ENCODE peak calls at places on chromosomes 13 and 19, in nine cellular contexts. One of them, this sample, is unnamed.

GRCh38 chr13:21986602-21987001 is 315.7 kb downstream of the FGF9 start:
- DNase-seq in T-helper 17 cell: no peak
- DNase-seq in epithelial cell of esophagus: no peak
- DNase-seq in fibroblast of pulmonary artery: no peak
- DNase-seq in effector memory CD4-positive, alpha-beta T cell: no peak
- DNase-seq in stimulated activated CD8-positive, alpha-beta memory T cell treated with anti-CD3 and anti-CD28 coated beads, Interleukin-7, amount 100 ng/mL, for 1 hour: no peak
- DNase-seq in sciatic nerve: peak
- DNase-seq in T-helper 2 cell treated with Interferon-gamma antibody and Interleukin-4, amounts not matched to agents 5 μg/mL and 100 μg/mL, for 36 hours: no peak
- DNase-seq in left lobe of liver: no peak
- DNase-seq in this sample: no peak

GRCh38 chr13:75365724-75366173 is 116.2 kb downstream of the TBC1D4 start:
- DNase-seq in T-helper 17 cell: no peak
- DNase-seq in epithelial cell of esophagus: peak
- DNase-seq in fibroblast of pulmonary artery: peak
- DNase-seq in effector memory CD4-positive, alpha-beta T cell: no peak
- DNase-seq in stimulated activated CD8-positive, alpha-beta memory T cell treated with anti-CD3 and anti-CD28 coated beads, Interleukin-7, amount 100 ng/mL, for 1 hour: no peak
- DNase-seq in sciatic nerve: no peak
- DNase-seq in T-helper 2 cell treated with Interferon-gamma antibody and Interleukin-4, amounts not matched to agents 5 μg/mL and 100 μg/mL, for 36 hours: peak
- DNase-seq in left lobe of liver: no peak
- DNase-seq in this sample: peak

GRCh38 chr19:33458807-33459206 is 62.8 kb downstream of the PEPD start:
- DNase-seq in T-helper 17 cell: no peak
- DNase-seq in epithelial cell of esophagus: no peak
- DNase-seq in fibroblast of pulmonary artery: no peak
- DNase-seq in effector memory CD4-positive, alpha-beta T cell: no peak
- DNase-seq in stimulated activated CD8-positive, alpha-beta memory T cell treated with anti-CD3 and anti-CD28 coated beads, Interleukin-7, amount 100 ng/mL, for 1 hour: no peak
- DNase-seq in sciatic nerve: peak
- DNase-seq in T-helper 2 cell treated with Interferon-gamma antibody and Interleukin-4, amounts not matched to agents 5 μg/mL and 100 μg/mL, for 36 hours: no peak
- DNase-seq in left lobe of liver: peak
- DNase-seq in this sample: no peak

GRCh38 chr13:45518525-45519235 is 53.9 kb downstream of the COG3 start:
- DNase-seq in T-helper 17 cell: no peak
- DNase-seq in epithelial cell of esophagus: peak
- DNase-seq in fibroblast of pulmonary artery: peak
- DNase-seq in effector memory CD4-positive, alpha-beta T cell: no peak
- DNase-seq in stimulated activated CD8-positive, alpha-beta memory T cell treated with anti-CD3 and anti-CD28 coated beads, Interleukin-7, amount 100 ng/mL, for 1 hour: no peak
- DNase-seq in sciatic nerve: no peak
- DNase-seq in T-helper 2 cell treated with Interferon-gamma antibody and Interleukin-4, amounts not matched to agents 5 μg/mL and 100 μg/mL, for 36 hours: no peak
- DNase-seq in left lobe of liver: no peak
- DNase-seq in this sample: no peak

GRCh38 chr19:1986357-1987162 is 29.0 kb downstream of the BTBD2 start:
- DNase-seq in T-helper 17 cell: no peak
- DNase-seq in epithelial cell of esophagus: no peak
- DNase-seq in fibroblast of pulmonary artery: no peak
- DNase-seq in effector memory CD4-positive, alpha-beta T cell: no peak
- DNase-seq in stimulated activated CD8-positive, alpha-beta memory T cell treated with anti-CD3 and anti-CD28 coated beads, Interleukin-7, amount 100 ng/mL, for 1 hour: no peak
- DNase-seq in sciatic nerve: no peak
- DNase-seq in T-helper 2 cell treated with Interferon-gamma antibody and Interleukin-4, amounts not matched to agents 5 μg/mL and 100 μg/mL, for 36 hours: no peak
- DNase-seq in left lobe of liver: no peak
- DNase-seq in this sample: no peak

GRCh38 chr13:27559714-27560113 is 60.6 kb downstream of the LNX2 start:
- DNase-seq in T-helper 17 cell: no peak
- DNase-seq in epithelial cell of esophagus: peak
- DNase-seq in fibroblast of pulmonary artery: no peak
- DNase-seq in effector memory CD4-positive, alpha-beta T cell: peak
- DNase-seq in stimulated activated CD8-positive, alpha-beta memory T cell treated with anti-CD3 and anti-CD28 coated beads, Interleukin-7, amount 100 ng/mL, for 1 hour: no peak
- DNase-seq in sciatic nerve: no peak
- DNase-seq in T-helper 2 cell treated with Interferon-gamma antibody and Interleukin-4, amounts not matched to agents 5 μg/mL and 100 μg/mL, for 36 hours: no peak
- DNase-seq in left lobe of liver: no peak
- DNase-seq in this sample: no peak

GRCh38 chr19:41225238-41226052 is 6.4 kb downstream of the AXL start:
- DNase-seq in T-helper 17 cell: no peak
- DNase-seq in epithelial cell of esophagus: peak
- DNase-seq in fibroblast of pulmonary artery: peak
- DNase-seq in effector memory CD4-positive, alpha-beta T cell: peak
- DNase-seq in stimulated activated CD8-positive, alpha-beta memory T cell treated with anti-CD3 and anti-CD28 coated beads, Interleukin-7, amount 100 ng/mL, for 1 hour: no peak
- DNase-seq in sciatic nerve: no peak
- DNase-seq in T-helper 2 cell treated with Interferon-gamma antibody and Interleukin-4, amounts not matched to agents 5 μg/mL and 100 μg/mL, for 36 hours: peak
- DNase-seq in left lobe of liver: no peak
- DNase-seq in this sample: no peak

GRCh38 chr19:49196527-49197240 is 39.1 kb downstream of the TRPM4 start:
- DNase-seq in T-helper 17 cell: no peak
- DNase-seq in epithelial cell of esophagus: no peak
- DNase-seq in fibroblast of pulmonary artery: no peak
- DNase-seq in effector memory CD4-positive, alpha-beta T cell: no peak
- DNase-seq in stimulated activated CD8-positive, alpha-beta memory T cell treated with anti-CD3 and anti-CD28 coated beads, Interleukin-7, amount 100 ng/mL, for 1 hour: no peak
- DNase-seq in sciatic nerve: no peak
- DNase-seq in T-helper 2 cell treated with Interferon-gamma antibody and Interleukin-4, amounts not matched to agents 5 μg/mL and 100 μg/mL, for 36 hours: no peak
- DNase-seq in left lobe of liver: no peak
- DNase-seq in this sample: no peak

GRCh38 chr13:76680112-76680511 is 206.1 kb downstream of the KCTD12 start:
- DNase-seq in T-helper 17 cell: no peak
- DNase-seq in epithelial cell of esophagus: no peak
- DNase-seq in fibroblast of pulmonary artery: no peak
- DNase-seq in effector memory CD4-positive, alpha-beta T cell: no peak
- DNase-seq in stimulated activated CD8-positive, alpha-beta memory T cell treated with anti-CD3 and anti-CD28 coated beads, Interleukin-7, amount 100 ng/mL, for 1 hour: no peak
- DNase-seq in sciatic nerve: no peak
- DNase-seq in T-helper 2 cell treated with Interferon-gamma antibody and Interleukin-4, amounts not matched to agents 5 μg/mL and 100 μg/mL, for 36 hours: no peak
- DNase-seq in left lobe of liver: no peak
- DNase-seq in this sample: no peak

GRCh38 chr19:30525383-30525782 is 153.2 kb downstream of the ZNF536 start:
- DNase-seq in T-helper 17 cell: no peak
- DNase-seq in epithelial cell of esophagus: no peak
- DNase-seq in fibroblast of pulmonary artery: no peak
- DNase-seq in effector memory CD4-positive, alpha-beta T cell: no peak
- DNase-seq in stimulated activated CD8-positive, alpha-beta memory T cell treated with anti-CD3 and anti-CD28 coated beads, Interleukin-7, amount 100 ng/mL, for 1 hour: no peak
- DNase-seq in sciatic nerve: peak
- DNase-seq in T-helper 2 cell treated with Interferon-gamma antibody and Interleukin-4, amounts not matched to agents 5 μg/mL and 100 μg/mL, for 36 hours: no peak
- DNase-seq in left lobe of liver: no peak
- DNase-seq in this sample: no peak

GRCh38 chr19:16225279-16226183 is 27.8 kb downstream of the AP1M1 start:
- DNase-seq in T-helper 17 cell: no peak
- DNase-seq in epithelial cell of esophagus: no peak
- DNase-seq in fibroblast of pulmonary artery: no peak
- DNase-seq in effector memory CD4-positive, alpha-beta T cell: no peak
- DNase-seq in stimulated activated CD8-positive, alpha-beta memory T cell treated with anti-CD3 and anti-CD28 coated beads, Interleukin-7, amount 100 ng/mL, for 1 hour: no peak
- DNase-seq in sciatic nerve: peak
- DNase-seq in T-helper 2 cell treated with Interferon-gamma antibody and Interleukin-4, amounts not matched to agents 5 μg/mL and 100 μg/mL, for 36 hours: no peak
- DNase-seq in left lobe of liver: no peak
- DNase-seq in this sample: no peak

GRCh38 chr19:33687761-33688656 is 66.3 kb downstream of the CHST8 start:
- DNase-seq in T-helper 17 cell: no peak
- DNase-seq in epithelial cell of esophagus: no peak
- DNase-seq in fibroblast of pulmonary artery: no peak
- DNase-seq in effector memory CD4-positive, alpha-beta T cell: no peak
- DNase-seq in stimulated activated CD8-positive, alpha-beta memory T cell treated with anti-CD3 and anti-CD28 coated beads, Interleukin-7, amount 100 ng/mL, for 1 hour: no peak
- DNase-seq in sciatic nerve: no peak
- DNase-seq in T-helper 2 cell treated with Interferon-gamma antibody and Interleukin-4, amounts not matched to agents 5 μg/mL and 100 μg/mL, for 36 hours: no peak
- DNase-seq in left lobe of liver: no peak
- DNase-seq in this sample: no peak

GRCh38 chr13:89380101-89380500 is 1708.9 kb downstream of the SLITRK5 start:
- DNase-seq in T-helper 17 cell: no peak
- DNase-seq in epithelial cell of esophagus: peak
- DNase-seq in fibroblast of pulmonary artery: no peak
- DNase-seq in effector memory CD4-positive, alpha-beta T cell: no peak
- DNase-seq in stimulated activated CD8-positive, alpha-beta memory T cell treated with anti-CD3 and anti-CD28 coated beads, Interleukin-7, amount 100 ng/mL, for 1 hour: no peak
- DNase-seq in sciatic nerve: no peak
- DNase-seq in T-helper 2 cell treated with Interferon-gamma antibody and Interleukin-4, amounts not matched to agents 5 μg/mL and 100 μg/mL, for 36 hours: no peak
- DNase-seq in left lobe of liver: no peak
- DNase-seq in this sample: no peak

GRCh38 chr13:111789011-111789410 is 277.9 kb upstream of the SOX1 start:
- DNase-seq in T-helper 17 cell: no peak
- DNase-seq in epithelial cell of esophagus: no peak
- DNase-seq in fibroblast of pulmonary artery: no peak
- DNase-seq in effector memory CD4-positive, alpha-beta T cell: no peak
- DNase-seq in stimulated activated CD8-positive, alpha-beta memory T cell treated with anti-CD3 and anti-CD28 coated beads, Interleukin-7, amount 100 ng/mL, for 1 hour: no peak
- DNase-seq in sciatic nerve: no peak
- DNase-seq in T-helper 2 cell treated with Interferon-gamma antibody and Interleukin-4, amounts not matched to agents 5 μg/mL and 100 μg/mL, for 36 hours: no peak
- DNase-seq in left lobe of liver: no peak
- DNase-seq in this sample: no peak

GRCh38 chr19:10620786-10621185 is 4.6 kb upstream of the SLC44A2 start:
- DNase-seq in T-helper 17 cell: no peak
- DNase-seq in epithelial cell of esophagus: peak
- DNase-seq in fibroblast of pulmonary artery: no peak
- DNase-seq in effector memory CD4-positive, alpha-beta T cell: no peak
- DNase-seq in stimulated activated CD8-positive, alpha-beta memory T cell treated with anti-CD3 and anti-CD28 coated beads, Interleukin-7, amount 100 ng/mL, for 1 hour: no peak
- DNase-seq in sciatic nerve: no peak
- DNase-seq in T-helper 2 cell treated with Interferon-gamma antibody and Interleukin-4, amounts not matched to agents 5 μg/mL and 100 μg/mL, for 36 hours: no peak
- DNase-seq in left lobe of liver: no peak
- DNase-seq in this sample: no peak

GRCh38 chr19:27971071-27971470 is 1241.9 kb downstream of the UQCRFS1 start:
- DNase-seq in T-helper 17 cell: no peak
- DNase-seq in epithelial cell of esophagus: peak
- DNase-seq in fibroblast of pulmonary artery: peak
- DNase-seq in effector memory CD4-positive, alpha-beta T cell: no peak
- DNase-seq in stimulated activated CD8-positive, alpha-beta memory T cell treated with anti-CD3 and anti-CD28 coated beads, Interleukin-7, amount 100 ng/mL, for 1 hour: no peak
- DNase-seq in sciatic nerve: no peak
- DNase-seq in T-helper 2 cell treated with Interferon-gamma antibody and Interleukin-4, amounts not matched to agents 5 μg/mL and 100 μg/mL, for 36 hours: no peak
- DNase-seq in left lobe of liver: no peak
- DNase-seq in this sample: no peak

GRCh38 chr19:39400997-39401548 is 5.6 kb upstream of the ZFP36 start:
- DNase-seq in T-helper 17 cell: no peak
- DNase-seq in epithelial cell of esophagus: no peak
- DNase-seq in fibroblast of pulmonary artery: no peak
- DNase-seq in effector memory CD4-positive, alpha-beta T cell: no peak
- DNase-seq in stimulated activated CD8-positive, alpha-beta memory T cell treated with anti-CD3 and anti-CD28 coated beads, Interleukin-7, amount 100 ng/mL, for 1 hour: no peak
- DNase-seq in sciatic nerve: no peak
- DNase-seq in T-helper 2 cell treated with Interferon-gamma antibody and Interleukin-4, amounts not matched to agents 5 μg/mL and 100 μg/mL, for 36 hours: no peak
- DNase-seq in left lobe of liver: no peak
- DNase-seq in this sample: no peak

GRCh38 chr13:77740931-77741586 is 43.6 kb downstream of the SLAIN1 start:
- DNase-seq in T-helper 17 cell: no peak
- DNase-seq in epithelial cell of esophagus: no peak
- DNase-seq in fibroblast of pulmonary artery: no peak
- DNase-seq in effector memory CD4-positive, alpha-beta T cell: no peak
- DNase-seq in stimulated activated CD8-positive, alpha-beta memory T cell treated with anti-CD3 and anti-CD28 coated beads, Interleukin-7, amount 100 ng/mL, for 1 hour: no peak
- DNase-seq in sciatic nerve: no peak
- DNase-seq in T-helper 2 cell treated with Interferon-gamma antibody and Interleukin-4, amounts not matched to agents 5 μg/mL and 100 μg/mL, for 36 hours: no peak
- DNase-seq in left lobe of liver: no peak
- DNase-seq in this sample: no peak

GRCh38 chr13:32426981-32427851 is 714 bp downstream of the N4BP2L1 start:
- DNase-seq in T-helper 17 cell: peak
- DNase-seq in epithelial cell of esophagus: peak
- DNase-seq in fibroblast of pulmonary artery: no peak
- DNase-seq in effector memory CD4-positive, alpha-beta T cell: peak
- DNase-seq in stimulated activated CD8-positive, alpha-beta memory T cell treated with anti-CD3 and anti-CD28 coated beads, Interleukin-7, amount 100 ng/mL, for 1 hour: peak
- DNase-seq in sciatic nerve: peak
- DNase-seq in T-helper 2 cell treated with Interferon-gamma antibody and Interleukin-4, amounts not matched to agents 5 μg/mL and 100 μg/mL, for 36 hours: peak
- DNase-seq in left lobe of liver: peak
- DNase-seq in this sample: no peak

GRCh38 chr13:110438776-110439175 is 122.7 kb downstream of the RAB20 start:
- DNase-seq in T-helper 17 cell: no peak
- DNase-seq in epithelial cell of esophagus: no peak
- DNase-seq in fibroblast of pulmonary artery: no peak
- DNase-seq in effector memory CD4-positive, alpha-beta T cell: no peak
- DNase-seq in stimulated activated CD8-positive, alpha-beta memory T cell treated with anti-CD3 and anti-CD28 coated beads, Interleukin-7, amount 100 ng/mL, for 1 hour: no peak
- DNase-seq in sciatic nerve: no peak
- DNase-seq in T-helper 2 cell treated with Interferon-gamma antibody and Interleukin-4, amounts not matched to agents 5 μg/mL and 100 μg/mL, for 36 hours: no peak
- DNase-seq in left lobe of liver: no peak
- DNase-seq in this sample: no peak

GRCh38 chr19:29515706-29516357 is 10.0 kb upstream of the VSTM2B start:
- DNase-seq in T-helper 17 cell: no peak
- DNase-seq in epithelial cell of esophagus: no peak
- DNase-seq in fibroblast of pulmonary artery: no peak
- DNase-seq in effector memory CD4-positive, alpha-beta T cell: no peak
- DNase-seq in stimulated activated CD8-positive, alpha-beta memory T cell treated with anti-CD3 and anti-CD28 coated beads, Interleukin-7, amount 100 ng/mL, for 1 hour: no peak
- DNase-seq in sciatic nerve: no peak
- DNase-seq in T-helper 2 cell treated with Interferon-gamma antibody and Interleukin-4, amounts not matched to agents 5 μg/mL and 100 μg/mL, for 36 hours: no peak
- DNase-seq in left lobe of liver: no peak
- DNase-seq in this sample: no peak

GRCh38 chr13:97855570-97855970 is 97.9 kb upstream of the IPO5 start:
- DNase-seq in T-helper 17 cell: no peak
- DNase-seq in epithelial cell of esophagus: peak
- DNase-seq in fibroblast of pulmonary artery: peak
- DNase-seq in effector memory CD4-positive, alpha-beta T cell: no peak
- DNase-seq in stimulated activated CD8-positive, alpha-beta memory T cell treated with anti-CD3 and anti-CD28 coated beads, Interleukin-7, amount 100 ng/mL, for 1 hour: no peak
- DNase-seq in sciatic nerve: no peak
- DNase-seq in T-helper 2 cell treated with Interferon-gamma antibody and Interleukin-4, amounts not matched to agents 5 μg/mL and 100 μg/mL, for 36 hours: peak
- DNase-seq in left lobe of liver: peak
- DNase-seq in this sample: no peak

GRCh38 chr19:50328257-50329145 is 676 bp downstream of the KCNC3 start:
- DNase-seq in T-helper 17 cell: no peak
- DNase-seq in epithelial cell of esophagus: no peak
- DNase-seq in fibroblast of pulmonary artery: no peak
- DNase-seq in effector memory CD4-positive, alpha-beta T cell: no peak
- DNase-seq in stimulated activated CD8-positive, alpha-beta memory T cell treated with anti-CD3 and anti-CD28 coated beads, Interleukin-7, amount 100 ng/mL, for 1 hour: no peak
- DNase-seq in sciatic nerve: no peak
- DNase-seq in T-helper 2 cell treated with Interferon-gamma antibody and Interleukin-4, amounts not matched to agents 5 μg/mL and 100 μg/mL, for 36 hours: no peak
- DNase-seq in left lobe of liver: peak
- DNase-seq in this sample: no peak

GRCh38 chr19:19461671-19462622 is 53.4 kb downstream of the TSSK6 start:
- DNase-seq in T-helper 17 cell: no peak
- DNase-seq in epithelial cell of esophagus: peak
- DNase-seq in fibroblast of pulmonary artery: peak
- DNase-seq in effector memory CD4-positive, alpha-beta T cell: no peak
- DNase-seq in stimulated activated CD8-positive, alpha-beta memory T cell treated with anti-CD3 and anti-CD28 coated beads, Interleukin-7, amount 100 ng/mL, for 1 hour: no peak
- DNase-seq in sciatic nerve: peak
- DNase-seq in T-helper 2 cell treated with Interferon-gamma antibody and Interleukin-4, amounts not matched to agents 5 μg/mL and 100 μg/mL, for 36 hours: no peak
- DNase-seq in left lobe of liver: no peak
- DNase-seq in this sample: no peak

GRCh38 chr13:31887311-31887710 is 144.3 kb upstream of the FRY start:
- DNase-seq in T-helper 17 cell: no peak
- DNase-seq in epithelial cell of esophagus: no peak
- DNase-seq in fibroblast of pulmonary artery: peak
- DNase-seq in effector memory CD4-positive, alpha-beta T cell: no peak
- DNase-seq in stimulated activated CD8-positive, alpha-beta memory T cell treated with anti-CD3 and anti-CD28 coated beads, Interleukin-7, amount 100 ng/mL, for 1 hour: no peak
- DNase-seq in sciatic nerve: no peak
- DNase-seq in T-helper 2 cell treated with Interferon-gamma antibody and Interleukin-4, amounts not matched to agents 5 μg/mL and 100 μg/mL, for 36 hours: no peak
- DNase-seq in left lobe of liver: no peak
- DNase-seq in this sample: no peak

GRCh38 chr19:1247747-1248453 is 483 bp upstream of the MIDN start:
- DNase-seq in T-helper 17 cell: peak
- DNase-seq in epithelial cell of esophagus: peak
- DNase-seq in fibroblast of pulmonary artery: peak
- DNase-seq in effector memory CD4-positive, alpha-beta T cell: peak
- DNase-seq in stimulated activated CD8-positive, alpha-beta memory T cell treated with anti-CD3 and anti-CD28 coated beads, Interleukin-7, amount 100 ng/mL, for 1 hour: no peak
- DNase-seq in sciatic nerve: peak
- DNase-seq in T-helper 2 cell treated with Interferon-gamma antibody and Interleukin-4, amounts not matched to agents 5 μg/mL and 100 μg/mL, for 36 hours: peak
- DNase-seq in left lobe of liver: peak
- DNase-seq in this sample: no peak

GRCh38 chr19:36030264-36031148 is 2.2 kb downstream of the CLIP3 start:
- DNase-seq in T-helper 17 cell: no peak
- DNase-seq in epithelial cell of esophagus: peak
- DNase-seq in fibroblast of pulmonary artery: peak
- DNase-seq in effector memory CD4-positive, alpha-beta T cell: no peak
- DNase-seq in stimulated activated CD8-positive, alpha-beta memory T cell treated with anti-CD3 and anti-CD28 coated beads, Interleukin-7, amount 100 ng/mL, for 1 hour: no peak
- DNase-seq in sciatic nerve: no peak
- DNase-seq in T-helper 2 cell treated with Interferon-gamma antibody and Interleukin-4, amounts not matched to agents 5 μg/mL and 100 μg/mL, for 36 hours: no peak
- DNase-seq in left lobe of liver: no peak
- DNase-seq in this sample: no peak

GRCh38 chr13:36096411-36097184 is 34.6 kb downstream of the DCLK1 start:
- DNase-seq in T-helper 17 cell: no peak
- DNase-seq in epithelial cell of esophagus: peak
- DNase-seq in fibroblast of pulmonary artery: peak
- DNase-seq in effector memory CD4-positive, alpha-beta T cell: no peak
- DNase-seq in stimulated activated CD8-positive, alpha-beta memory T cell treated with anti-CD3 and anti-CD28 coated beads, Interleukin-7, amount 100 ng/mL, for 1 hour: no peak
- DNase-seq in sciatic nerve: no peak
- DNase-seq in T-helper 2 cell treated with Interferon-gamma antibody and Interleukin-4, amounts not matched to agents 5 μg/mL and 100 μg/mL, for 36 hours: no peak
- DNase-seq in left lobe of liver: no peak
- DNase-seq in this sample: no peak

GRCh38 chr19:6654347-6655310 is 15.3 kb downstream of the TNFSF14 start:
- DNase-seq in T-helper 17 cell: no peak
- DNase-seq in epithelial cell of esophagus: no peak
- DNase-seq in fibroblast of pulmonary artery: no peak
- DNase-seq in effector memory CD4-positive, alpha-beta T cell: no peak
- DNase-seq in stimulated activated CD8-positive, alpha-beta memory T cell treated with anti-CD3 and anti-CD28 coated beads, Interleukin-7, amount 100 ng/mL, for 1 hour: no peak
- DNase-seq in sciatic nerve: no peak
- DNase-seq in T-helper 2 cell treated with Interferon-gamma antibody and Interleukin-4, amounts not matched to agents 5 μg/mL and 100 μg/mL, for 36 hours: peak
- DNase-seq in left lobe of liver: no peak
- DNase-seq in this sample: no peak

GRCh38 chr19:37995346-37995745 is 88.3 kb downstream of the SIPA1L3 start:
- DNase-seq in T-helper 17 cell: no peak
- DNase-seq in epithelial cell of esophagus: no peak
- DNase-seq in fibroblast of pulmonary artery: no peak
- DNase-seq in effector memory CD4-positive, alpha-beta T cell: no peak
- DNase-seq in stimulated activated CD8-positive, alpha-beta memory T cell treated with anti-CD3 and anti-CD28 coated beads, Interleukin-7, amount 100 ng/mL, for 1 hour: no peak
- DNase-seq in sciatic nerve: no peak
- DNase-seq in T-helper 2 cell treated with Interferon-gamma antibody and Interleukin-4, amounts not matched to agents 5 μg/mL and 100 μg/mL, for 36 hours: no peak
- DNase-seq in left lobe of liver: no peak
- DNase-seq in this sample: no peak

GRCh38 chr13:20608438-20609020 is 41.6 kb downstream of the IFT88 start:
- DNase-seq in T-helper 17 cell: no peak
- DNase-seq in epithelial cell of esophagus: no peak
- DNase-seq in fibroblast of pulmonary artery: no peak
- DNase-seq in effector memory CD4-positive, alpha-beta T cell: no peak
- DNase-seq in stimulated activated CD8-positive, alpha-beta memory T cell treated with anti-CD3 and anti-CD28 coated beads, Interleukin-7, amount 100 ng/mL, for 1 hour: no peak
- DNase-seq in sciatic nerve: no peak
- DNase-seq in T-helper 2 cell treated with Interferon-gamma antibody and Interleukin-4, amounts not matched to agents 5 μg/mL and 100 μg/mL, for 36 hours: no peak
- DNase-seq in left lobe of liver: no peak
- DNase-seq in this sample: no peak